ENCODE peak calls at places on chromosomes 12 and 14, in eight cellular contexts. T is HL-60, N is left lung, H is ovary, W is lower leg skin, B is GM12865, X is astrocyte of the spinal cord, D is mucosa of descending colon. I is an unnamed sample.

GRCh38 chr14:65267856-65268255 is 144.7 kb upstream of the FUT8 start:
- DNase-seq in B (no peak), X (no peak), T (no peak), W (no peak), D (no peak), H (no peak), N (no peak), I (no peak)

GRCh38 chr12:130258863-130259262 is 78.8 kb upstream of the PIWIL1 start:
- DNase-seq in D (no peak), W (no peak), N (no peak), B (no peak), H (no peak), X (no peak), T (no peak), I (no peak)

GRCh38 chr12:89325495-89325894 is 26.8 kb downstream of the DUSP6 start:
- DNase-seq in H (no peak), T (no peak), B (no peak), D (no peak), N (no peak), X (no peak), W (no peak), I (no peak)

GRCh38 chr12:27969011-27969900 is 3.3 kb downstream of the PTHLH start:
- DNase-seq in W (no peak), T (no peak), X (peak), N (peak), H (no peak), D (no peak), B (no peak), I (no peak)

GRCh38 chr14:65502676-65503124 is 90.2 kb downstream of the FUT8 start:
- DNase-seq in X (peak), T (no peak), B (peak), H (no peak), N (no peak), W (no peak), D (no peak), I (no peak)

GRCh38 chr12:81330480-81330879 is 252.6 kb downstream of the ACSS3 start:
- DNase-seq in D (no peak), T (no peak), H (no peak), X (no peak), W (no peak), N (no peak), B (no peak), I (no peak)

GRCh38 chr14:63614964-63615363 is 26.7 kb downstream of the WDR89 start:
- DNase-seq in T (no peak), N (no peak), D (no peak), B (no peak), H (no peak), X (peak), W (no peak), I (no peak)

GRCh38 chr14:72618424-72618823 is 275.5 kb downstream of the DPF3 start:
- DNase-seq in N (no peak), H (no peak), B (no peak), T (no peak), X (no peak), W (no peak), D (no peak), I (no peak)

GRCh38 chr12:120259418-120260202 is 5.9 kb downstream of the PXN start:
- DNase-seq in D (no peak), X (no peak), H (no peak), B (no peak), W (peak), T (no peak), N (no peak), I (no peak)

GRCh38 chr12:802242-802995 is 50.0 kb downstream of the WNK1 start:
- DNase-seq in H (no peak), W (no peak), X (no peak), N (no peak), D (no peak), T (no peak), B (peak), I (no peak)

GRCh38 chr12:110039085-110039807 is 9.1 kb downstream of the C12orf76 start:
- DNase-seq in D (peak), T (no peak), N (no peak), W (no peak), H (no peak), B (peak), X (peak), I (no peak)

GRCh38 chr14:54333511-54333910 is 63.3 kb upstream of the CDKN3 start:
- DNase-seq in W (no peak), N (no peak), D (no peak), T (no peak), B (no peak), H (no peak), X (no peak), I (no peak)

GRCh38 chr12:32568241-32568640 is 110.9 kb upstream of the DNM1L start:
- DNase-seq in T (no peak), N (no peak), W (no peak), X (peak), H (no peak), B (no peak), D (no peak), I (no peak)

GRCh38 chr12:93273834-93274705 is 103.7 kb upstream of the NUDT4 start:
- DNase-seq in B (no peak), X (no peak), D (no peak), N (no peak), W (no peak), H (no peak), T (no peak), I (no peak)

GRCh38 chr14:23053426-23053825 is 3.9 kb downstream of the CDH24 start:
- DNase-seq in W (no peak), D (no peak), T (no peak), H (no peak), B (no peak), N (no peak), X (no peak), I (no peak)

GRCh38 chr12:92108651-92109050 is 37.0 kb downstream of the BTG1 start:
- DNase-seq in B (no peak), N (no peak), H (peak), X (peak), T (peak), W (no peak), D (no peak), I (no peak)

GRCh38 chr14:58283730-58284129 is 14.6 kb upstream of the ARID4A start:
- DNase-seq in T (no peak), N (no peak), D (no peak), X (no peak), B (no peak), H (no peak), W (no peak), I (no peak)

GRCh38 chr12:111178194-111179081 is 190.5 kb downstream of the PHETA1 start:
- DNase-seq in T (no peak), W (no peak), N (no peak), X (no peak), H (no peak), B (no peak), D (no peak), I (no peak)

GRCh38 chr14:73877790-73878189 is 8.9 kb upstream of the ZNF410 start:
- DNase-seq in X (no peak), H (no peak), W (no peak), B (no peak), N (no peak), D (no peak), T (no peak), I (no peak)

GRCh38 chr12:91507754-91508153 is 325.1 kb upstream of the DCN start:
- DNase-seq in B (no peak), W (no peak), H (no peak), T (no peak), N (no peak), D (no peak), X (peak), I (no peak)

GRCh38 chr12:27297576-27297975 is 35.1 kb upstream of the BMAL2 start:
- DNase-seq in W (no peak), D (no peak), H (no peak), T (no peak), N (no peak), X (no peak), B (no peak), I (no peak)

GRCh38 chr14:104870368-104871144 is 5.5 kb downstream of the CEP170B start:
- DNase-seq in B (no peak), N (peak), T (no peak), W (no peak), D (peak), H (no peak), X (no peak), I (no peak)

GRCh38 chr14:88791629-88792571 is 853 bp downstream of the EML5 start:
- DNase-seq in T (no peak), X (no peak), B (peak), N (peak), D (no peak), H (peak), W (no peak), I (no peak)

GRCh38 chr12:101459642-101460346 is 15.3 kb upstream of the SPIC start:
- DNase-seq in H (no peak), W (peak), B (no peak), D (peak), X (no peak), N (no peak), T (no peak), I (no peak)

GRCh38 chr14:54253195-54253947 is 143.4 kb upstream of the CDKN3 start:
- DNase-seq in X (peak), W (no peak), D (no peak), N (no peak), H (no peak), T (no peak), B (peak), I (no peak)

GRCh38 chr12:26822051-26822450 is 10.9 kb downstream of the ITPR2 start:
- DNase-seq in W (no peak), H (no peak), B (no peak), X (no peak), N (no peak), D (no peak), T (no peak), I (no peak)

GRCh38 chr12:107369679-107370078 is 276.3 kb upstream of the CRY1 start:
- DNase-seq in B (peak), H (no peak), X (no peak), D (no peak), T (no peak), W (no peak), N (no peak), I (no peak)

GRCh38 chr12:42285431-42285830 is 40.5 kb downstream of the ZCRB1 start:
- DNase-seq in N (no peak), W (no peak), T (no peak), H (no peak), D (no peak), B (no peak), X (no peak), I (no peak)

GRCh38 chr12:42286741-42287140 is 39.2 kb downstream of the ZCRB1 start:
- DNase-seq in H (no peak), B (no peak), X (no peak), T (no peak), W (no peak), N (no peak), D (no peak), I (no peak)

GRCh38 chr12:42284876-42285275 is 41.0 kb downstream of the ZCRB1 start:
- DNase-seq in H (no peak), T (no peak), X (no peak), W (no peak), D (no peak), N (no peak), B (no peak), I (no peak)

GRCh38 chr12:42291680-42292079 is 34.2 kb downstream of the ZCRB1 start:
- DNase-seq in D (no peak), T (no peak), B (no peak), W (no peak), X (no peak), N (no peak), H (no peak), I (no peak)

GRCh38 chr12:42288544-42288943 is 37.4 kb downstream of the ZCRB1 start:
- DNase-seq in H (no peak), W (no peak), N (no peak), D (no peak), X (no peak), B (no peak), T (no peak), I (no peak)
- TF ChIP-seq CTCF in H (no peak), W (no peak), N (no peak), D (no peak), X (no peak), B (no peak), T (no peak), I (no peak)

GRCh38 chr14:48974994-48975393 is 611.2 kb downstream of the RPS29 start:
- DNase-seq in X (no peak), T (no peak), N (no peak), W (no peak), B (no peak), D (no peak), H (no peak), I (no peak)
- TF ChIP-seq CTCF in X (no peak), T (no peak), N (no peak), W (no peak), B (no peak), D (no peak), H (no peak), I (no peak)

DNA sequence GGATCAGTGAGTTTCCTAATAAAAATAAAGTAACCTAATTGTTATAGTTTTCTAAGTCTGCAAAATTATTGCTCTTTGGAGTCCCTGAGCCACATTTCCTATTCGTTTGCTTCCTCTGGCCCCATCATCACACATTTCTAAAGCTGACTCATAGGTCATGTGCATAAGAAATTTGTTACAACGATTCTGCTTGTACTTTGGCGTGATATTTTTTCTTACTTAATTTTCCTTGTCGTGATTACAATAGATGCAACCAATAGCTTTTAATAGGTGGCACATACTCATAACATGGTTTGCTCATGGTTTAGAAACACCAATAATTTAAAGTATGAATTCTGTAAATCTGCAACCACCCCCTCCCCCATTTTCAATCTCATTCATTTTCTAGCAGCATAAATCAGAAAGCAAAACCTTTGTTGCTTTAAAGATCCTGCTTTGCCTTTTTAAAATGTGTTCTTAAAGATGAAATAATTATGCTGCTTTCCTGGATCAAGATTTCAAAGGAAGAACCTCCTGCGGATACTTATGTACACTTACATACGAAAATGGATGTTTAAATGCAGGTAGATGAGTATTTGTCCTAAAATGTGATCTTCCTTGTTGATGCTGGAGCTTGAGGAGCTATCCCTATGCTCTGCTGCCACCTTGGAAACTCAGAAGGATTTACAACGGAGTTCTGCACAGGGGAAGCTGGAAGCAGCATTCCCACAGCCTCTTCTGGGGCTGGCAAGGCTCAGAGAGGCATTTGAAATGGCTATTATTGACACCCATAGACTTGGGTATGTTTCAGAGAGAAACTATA is 1.7 kb upstream of the FLRT2 start:
- DNase-seq in H (peak), W (peak), N (no peak), D (no peak), B (no peak), X (peak), T (no peak), I (no peak)
- TF ChIP-seq CTCF in H (no peak), W (no peak), N (no peak), D (no peak), B (no peak), X (peak), T (no peak), I (peak)

GRCh38 chr12:49621651-49622500 is 1.5 kb upstream of the PRPF40B start:
- DNase-seq in N (no peak), T (no peak), H (peak), D (peak), W (no peak), X (no peak), B (no peak), I (no peak)

GRCh38 chr12:49626169-49626835 is 2.9 kb downstream of the PRPF40B start:
- DNase-seq in D (no peak), T (no peak), W (no peak), N (no peak), X (no peak), B (no peak), H (no peak), I (no peak)

GRCh38 chr12:49622501-49623141 is 740 bp upstream of the PRPF40B start:
- DNase-seq in D (peak), W (no peak), T (peak), X (no peak), B (peak), N (no peak), H (peak), I (no peak)

GRCh38 chr12:49624919-49625577 is 1.7 kb downstream of the PRPF40B start:
- DNase-seq in D (no peak), H (peak), T (peak), X (peak), N (no peak), B (no peak), W (no peak), I (no peak)

DNA sequence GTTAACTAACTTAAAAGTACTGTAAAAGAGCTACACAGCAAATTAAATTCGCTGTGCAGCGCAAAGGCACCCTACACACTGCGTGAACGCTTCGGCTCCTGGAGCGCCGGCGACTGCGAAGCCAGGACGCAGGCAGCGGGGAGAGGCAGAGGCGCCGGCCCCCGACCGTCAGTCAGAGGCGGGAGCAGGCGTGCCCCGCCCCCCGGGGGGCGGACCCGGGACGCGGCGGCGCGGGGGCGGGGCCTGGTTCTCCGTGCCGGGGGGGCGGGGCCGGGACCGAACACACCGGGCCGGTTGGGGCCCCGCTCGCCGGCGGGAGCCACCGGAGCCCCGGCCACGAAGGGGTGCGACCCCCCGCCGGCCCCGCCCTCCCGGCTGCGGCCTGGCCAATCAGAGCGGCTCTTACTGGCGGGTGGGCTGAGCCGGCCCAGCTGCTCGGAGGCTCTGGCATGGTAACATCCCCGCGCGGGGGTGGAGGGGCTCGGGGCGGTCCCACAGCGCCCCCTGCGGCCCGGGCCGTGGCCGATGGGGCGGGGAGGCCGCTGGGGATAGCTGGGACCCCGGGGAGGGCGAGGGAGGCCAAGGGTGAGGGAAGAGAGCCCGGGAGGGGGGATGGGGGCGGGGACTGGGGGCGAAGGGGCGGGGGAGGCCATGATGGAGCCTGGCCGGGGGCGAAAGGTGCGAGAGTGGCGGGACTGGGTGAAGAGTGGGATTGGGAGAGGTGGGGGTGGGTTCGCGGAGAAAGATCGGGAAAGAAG is at the start of gene PRPF40B:
- DNase-seq in T (peak), W (peak), D (peak), N (peak), X (peak), H (peak), B (peak), I (no peak)
- TF ChIP-seq CTCF in T (peak), W (no peak), D (peak), N (peak), X (peak), H (peak), B (peak), I (peak)

GRCh38 chr12:97288526-97288925 is 174.1 kb upstream of the RMST start:
- DNase-seq in X (no peak), H (no peak), D (no peak), W (no peak), B (no peak), N (no peak), T (no peak), I (no peak)

DNA sequence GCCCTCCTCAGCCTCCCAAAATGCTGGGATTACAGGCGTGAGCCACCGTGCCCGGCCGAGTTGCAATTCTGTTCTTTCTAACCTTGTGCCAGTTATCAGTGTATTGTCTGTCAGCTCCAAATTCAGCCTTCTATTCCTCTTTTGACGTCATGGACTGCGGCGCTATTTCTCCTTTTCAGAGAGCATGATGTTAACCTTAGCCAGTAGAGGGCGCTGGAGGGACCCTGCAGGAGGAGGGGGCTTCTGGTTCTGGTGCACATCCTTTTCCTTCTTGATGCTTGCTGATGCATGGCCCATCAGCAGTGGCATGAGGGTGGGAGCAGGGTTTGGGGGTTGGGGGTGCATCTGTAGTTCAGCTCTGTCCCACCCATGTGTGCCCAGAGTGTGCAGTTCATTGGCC is 179.3 kb upstream of the RMST start:
- DNase-seq in H (no peak), W (no peak), D (no peak), B (peak), N (no peak), T (no peak), X (no peak), I (no peak)
- TF ChIP-seq CTCF in H (no peak), W (no peak), D (no peak), B (peak), N (no peak), T (no peak), X (no peak), I (peak)

GRCh38 chr14:76181546-76181945 is 29.8 kb downstream of the GPATCH2L start:
- DNase-seq in T (no peak), X (no peak), B (no peak), D (no peak), N (no peak), W (no peak), H (no peak), I (no peak)
- TF ChIP-seq CTCF in T (no peak), X (peak), B (peak), D (no peak), N (no peak), W (no peak), H (no peak), I (peak)

I was measured in chondrocyte.